ENCODE peak calls at places on chromosomes 13 and 19, in eight cellular contexts. P, O, Z, R, U, V, F and L are unnamed samples.

GRCh38 chr19:16293133-16294085 is 31.2 kb upstream of the KLF2 start:
- DNase-seq in P (no peak), O (no peak), Z (peak), R (peak), U (peak), V (peak), F (no peak), L (peak)

GRCh38 chr19:3537438-3538240 is 1.3 kb upstream of the TEKTIP1 start:
- DNase-seq in P (no peak), O (no peak), Z (no peak), R (no peak), U (no peak), V (peak), F (no peak), L (no peak)

GRCh38 chr13:111337206-111337605 is 16.8 kb downstream of the TEX29 start:
- DNase-seq in P (no peak), O (no peak), Z (peak), R (no peak), U (peak), V (no peak), F (no peak), L (peak)

GRCh38 chr19:10167459-10167858 is 27.3 kb downstream of the DNMT1 start:
- DNase-seq in P (no peak), O (no peak), Z (no peak), R (no peak), U (no peak), V (no peak), F (no peak), L (no peak)

GRCh38 chr13:98252931-98253470 is 75.9 kb upstream of the RNF113B start:
- DNase-seq in P (no peak), O (no peak), Z (peak), R (no peak), U (peak), V (no peak), F (no peak), L (peak)

GRCh38 chr19:55383789-55384575 is at the start of gene TMEM238:
- DNase-seq in P (peak), O (peak), Z (peak), R (peak), U (peak), V (peak), F (no peak), L (no peak)

GRCh38 chr19:35533822-35534521 is 716 bp downstream of the GAPDHS start:
- DNase-seq in P (peak), O (peak), Z (no peak), R (peak), U (peak), V (peak), F (no peak), L (no peak)

GRCh38 chr19:2507109-2507508 is 31.2 kb downstream of the GADD45B start:
- DNase-seq in P (no peak), O (peak), Z (peak), R (peak), U (peak), V (peak), F (no peak), L (no peak)

GRCh38 chr13:28499579-28499978 is 4.7 kb upstream of the FLT1 start:
- DNase-seq in P (no peak), O (no peak), Z (no peak), R (no peak), U (peak), V (no peak), F (no peak), L (peak)

GRCh38 chr19:3656073-3656746 is 29.6 kb upstream of the CACTIN start:
- DNase-seq in P (no peak), O (no peak), Z (no peak), R (no peak), U (peak), V (no peak), F (no peak), L (peak)

GRCh38 chr19:43664008-43664407 is 6.0 kb downstream of the PLAUR start:
- DNase-seq in P (no peak), O (no peak), Z (no peak), R (peak), U (no peak), V (no peak), F (no peak), L (no peak)

GRCh38 chr19:3186891-3187661 is 1.3 kb downstream of the NCLN start:
- DNase-seq in P (no peak), O (peak), Z (no peak), R (no peak), U (no peak), V (no peak), F (no peak), L (no peak)

GRCh38 chr13:101455863-101456262 is 3.4 kb downstream of the ITGBL1 start:
- DNase-seq in P (no peak), O (no peak), Z (peak), R (no peak), U (peak), V (peak), F (no peak), L (peak)

GRCh38 chr13:63085851-63086250 is 1670.2 kb upstream of the PCDH20 start:
- DNase-seq in P (no peak), O (no peak), Z (no peak), R (no peak), U (no peak), V (no peak), F (no peak), L (no peak)

GRCh38 chr13:106344318-106344717 is 191.1 kb downstream of the EFNB2 start:
- DNase-seq in P (no peak), O (no peak), Z (no peak), R (no peak), U (no peak), V (no peak), F (no peak), L (no peak)

GRCh38 chr13:100630564-100630963 is 42.0 kb upstream of the GGACT start:
- DNase-seq in P (no peak), O (no peak), Z (no peak), R (no peak), U (no peak), V (no peak), F (no peak), L (no peak)

GRCh38 chr19:44752816-44753618 is 4.5 kb downstream of the BCL3 start:
- DNase-seq in P (peak), O (peak), Z (peak), R (peak), U (peak), V (peak), F (peak), L (peak)

GRCh38 chr13:79658333-79658975 is 177.5 kb downstream of the NDFIP2 start:
- DNase-seq in P (peak), O (no peak), Z (no peak), R (no peak), U (no peak), V (no peak), F (no peak), L (no peak)

GRCh38 chr19:36115453-36116343 is at the start of gene TBCB:
- DNase-seq in P (peak), O (peak), Z (peak), R (peak), U (peak), V (peak), F (peak), L (no peak)

GRCh38 chr13:95317037-95317989 is 16.1 kb upstream of the ABCC4 start:
- DNase-seq in P (no peak), O (no peak), Z (no peak), R (no peak), U (no peak), V (no peak), F (no peak), L (no peak)

GRCh38 chr19:17286742-17287141 is 5.0 kb downstream of the ANKLE1 start:
- DNase-seq in P (no peak), O (no peak), Z (no peak), R (no peak), U (no peak), V (no peak), F (no peak), L (no peak)

GRCh38 chr13:24651718-24652345 is 28.4 kb upstream of the ATP12A start:
- DNase-seq in P (no peak), O (no peak), Z (no peak), R (peak), U (no peak), V (no peak), F (no peak), L (no peak)

GRCh38 chr19:41821003-41821735 is 23.3 kb downstream of the LYPD4 start:
- DNase-seq in P (no peak), O (peak), Z (peak), R (peak), U (peak), V (peak), F (no peak), L (peak)

GRCh38 chr13:114315074-114315785 is 927 bp downstream of the CHAMP1 start:
- DNase-seq in P (no peak), O (peak), Z (no peak), R (no peak), U (no peak), V (no peak), F (no peak), L (no peak)

GRCh38 chr13:94825507-94825906 is 113.2 kb upstream of the SOX21 start:
- DNase-seq in P (peak), O (no peak), Z (no peak), R (peak), U (no peak), V (no peak), F (no peak), L (no peak)

GRCh38 chr13:23903906-23904280 is 6.6 kb upstream of the C1QTNF9B start:
- DNase-seq in P (no peak), O (no peak), Z (no peak), R (no peak), U (no peak), V (no peak), F (no peak), L (no peak)